ENCODE peak calls at places on chromosomes 11 and 22, in five cellular contexts. One of them, this sample, is unnamed.

GRCh38 chr22:41873391-41873790 is 40.5 kb downstream of the SREBF2 start:
- DNase-seq in lung: no peak
- DNase-seq in heart left ventricle: no peak
- DNase-seq in A549: no peak
- DNase-seq in heart right ventricle: no peak
- DNase-seq in this sample: no peak

GRCh38 chr11:12914401-12914912 is 94.7 kb upstream of the RASSF10 start:
- DNase-seq in lung: no peak
- DNase-seq in heart left ventricle: peak; percentile 86
- DNase-seq in A549: peak; percentile 63
- DNase-seq in heart right ventricle: peak; percentile 75
- DNase-seq in this sample: no peak

GRCh38 chr11:68273056-68273738 is 1.4 kb upstream of the C11orf24 start:
- DNase-seq in lung: no peak
- DNase-seq in heart left ventricle: no peak
- DNase-seq in A549: no peak
- DNase-seq in heart right ventricle: no peak
- DNase-seq in this sample: peak; percentile 53

GRCh38 chr11:112670806-112671570 is 290.2 kb upstream of the NCAM1 start:
- DNase-seq in lung: no peak
- DNase-seq in heart left ventricle: no peak
- DNase-seq in A549: no peak
- DNase-seq in heart right ventricle: no peak
- DNase-seq in this sample: no peak

GRCh38 chr22:42938976-42939375 is 76.0 kb downstream of the PACSIN2 start:
- DNase-seq in lung: no peak
- DNase-seq in heart left ventricle: no peak
- DNase-seq in A549: no peak
- DNase-seq in heart right ventricle: no peak
- DNase-seq in this sample: peak; percentile 62

GRCh38 chr11:96648991-96649390 is 259.2 kb downstream of the JRKL start:
- DNase-seq in lung: no peak
- DNase-seq in heart left ventricle: no peak
- DNase-seq in A549: no peak
- DNase-seq in heart right ventricle: no peak
- DNase-seq in this sample: no peak

GRCh38 chr11:46296520-46297448 is 19.3 kb downstream of the CREB3L1 start:
- DNase-seq in lung: no peak
- DNase-seq in heart left ventricle: peak; percentile 69
- DNase-seq in A549: no peak
- DNase-seq in heart right ventricle: peak; percentile 65
- DNase-seq in this sample: no peak

GRCh38 chr22:27863556-27863955 is 55.5 kb downstream of the PITPNB start:
- DNase-seq in lung: no peak
- DNase-seq in heart left ventricle: no peak
- DNase-seq in A549: no peak
- DNase-seq in heart right ventricle: no peak
- DNase-seq in this sample: no peak

GRCh38 chr11:71334191-71334590 is 81.8 kb upstream of the SHANK2 start:
- DNase-seq in lung: no peak
- DNase-seq in heart left ventricle: no peak
- DNase-seq in A549: no peak
- DNase-seq in heart right ventricle: no peak
- DNase-seq in this sample: peak; percentile 43

GRCh38 chr11:95296165-95296564 is 65.2 kb upstream of the SESN3 start:
- DNase-seq in lung: peak; percentile 70
- DNase-seq in heart left ventricle: no peak
- DNase-seq in A549: no peak
- DNase-seq in heart right ventricle: no peak
- DNase-seq in this sample: no peak

GRCh38 chr11:66457826-66458225 is 8.9 kb upstream of the PELI3 start:
- DNase-seq in lung: no peak
- DNase-seq in heart left ventricle: no peak
- DNase-seq in A549: no peak
- DNase-seq in heart right ventricle: no peak
- DNase-seq in this sample: no peak

GRCh38 chr22:50531546-50532352 is 1.9 kb upstream of the TYMP start:
- DNase-seq in lung: peak; percentile 83
- DNase-seq in heart left ventricle: peak; percentile 89
- DNase-seq in A549: no peak
- DNase-seq in heart right ventricle: peak; percentile 87
- DNase-seq in this sample: no peak

GRCh38 chr11:66268953-66269906 is 791 bp downstream of the RAB1B start:
- DNase-seq in lung: no peak
- DNase-seq in heart left ventricle: no peak
- DNase-seq in A549: peak; percentile 61
- DNase-seq in heart right ventricle: no peak
- DNase-seq in this sample: no peak

GRCh38 chr22:30923168-30923900 is 45.2 kb downstream of the MORC2 start:
- DNase-seq in lung: no peak
- DNase-seq in heart left ventricle: no peak
- DNase-seq in A549: no peak
- DNase-seq in heart right ventricle: no peak
- DNase-seq in this sample: no peak

GRCh38 chr11:75499423-75500305 is 26.1 kb downstream of the GDPD5 start:
- DNase-seq in lung: peak; percentile 47
- DNase-seq in heart left ventricle: peak; percentile 45
- DNase-seq in A549: peak; percentile 76
- DNase-seq in heart right ventricle: no peak
- DNase-seq in this sample: peak; percentile 82

GRCh38 chr11:10329935-10330334 is 25.1 kb downstream of the ADM start:
- DNase-seq in lung: no peak
- DNase-seq in heart left ventricle: no peak
- DNase-seq in A549: no peak
- DNase-seq in heart right ventricle: no peak
- DNase-seq in this sample: no peak

GRCh38 chr11:7512525-7513209 is 1.1 kb upstream of the PPFIBP2 start:
- DNase-seq in lung: peak; percentile 64
- DNase-seq in heart left ventricle: peak; percentile 91
- DNase-seq in A549: no peak
- DNase-seq in heart right ventricle: peak; percentile 82
- DNase-seq in this sample: peak; percentile 70

GRCh38 chr11:76606102-76606793 is 64.3 kb downstream of the LRRC32 start:
- DNase-seq in lung: no peak
- DNase-seq in heart left ventricle: peak; percentile 81
- DNase-seq in A549: no peak
- DNase-seq in heart right ventricle: peak; percentile 47
- DNase-seq in this sample: no peak

GRCh38 chr22:23542933-23543332 is 37.2 kb downstream of the IGLL1 start:
- DNase-seq in lung: no peak
- DNase-seq in heart left ventricle: no peak
- DNase-seq in A549: no peak
- DNase-seq in heart right ventricle: no peak
- DNase-seq in this sample: no peak

GRCh38 chr11:43021466-43021865 is 290.3 kb upstream of the API5 start:
- DNase-seq in lung: no peak
- DNase-seq in heart left ventricle: peak; percentile 21
- DNase-seq in A549: no peak
- DNase-seq in heart right ventricle: no peak
- DNase-seq in this sample: no peak

GRCh38 chr11:36702330-36703054 is 104.5 kb upstream of the RAG2 start:
- DNase-seq in lung: peak; percentile 30
- DNase-seq in heart left ventricle: no peak
- DNase-seq in A549: peak; percentile 73
- DNase-seq in heart right ventricle: no peak
- DNase-seq in this sample: no peak

GRCh38 chr11:27018902-27019544 is 21.6 kb upstream of the BBOX1 start:
- DNase-seq in lung: no peak
- DNase-seq in heart left ventricle: no peak
- DNase-seq in A549: no peak
- DNase-seq in heart right ventricle: no peak
- DNase-seq in this sample: no peak

GRCh38 chr11:97739892-97740782 is 1280.6 kb upstream of the CNTN5 start:
- DNase-seq in lung: no peak
- DNase-seq in heart left ventricle: no peak
- DNase-seq in A549: no peak
- DNase-seq in heart right ventricle: no peak
- DNase-seq in this sample: no peak

GRCh38 chr22:49749885-49750510 is 77.7 kb downstream of the BRD1 start:
- DNase-seq in lung: no peak
- DNase-seq in heart left ventricle: no peak
- DNase-seq in A549: no peak
- DNase-seq in heart right ventricle: no peak
- DNase-seq in this sample: no peak

GRCh38 chr11:133477263-133477625 is 55.1 kb downstream of the OPCML start:
- DNase-seq in lung: no peak
- DNase-seq in heart left ventricle: no peak
- DNase-seq in A549: no peak
- DNase-seq in heart right ventricle: no peak
- DNase-seq in this sample: no peak

GRCh38 chr11:111260761-111261160 is 15.2 kb downstream of the POU2AF2 start:
- DNase-seq in lung: no peak
- DNase-seq in heart left ventricle: no peak
- DNase-seq in A549: no peak
- DNase-seq in heart right ventricle: no peak
- DNase-seq in this sample: no peak

GRCh38 chr11:26286472-26287066 is 45.4 kb upstream of the ANO3 start:
- DNase-seq in lung: no peak
- DNase-seq in heart left ventricle: no peak
- DNase-seq in A549: no peak
- DNase-seq in heart right ventricle: no peak
- DNase-seq in this sample: no peak

GRCh38 chr11:95520765-95521542 is 268.6 kb downstream of the FAM76B start:
- DNase-seq in lung: no peak
- DNase-seq in heart left ventricle: no peak
- DNase-seq in A549: no peak
- DNase-seq in heart right ventricle: no peak
- DNase-seq in this sample: no peak

GRCh38 chr22:30920407-30920806 is 48.2 kb downstream of the MORC2 start:
- DNase-seq in lung: peak; percentile 77
- DNase-seq in heart left ventricle: peak; percentile 81
- DNase-seq in A549: peak; percentile 67
- DNase-seq in heart right ventricle: peak; percentile 84
- DNase-seq in this sample: no peak

GRCh38 chr11:2761131-2762030 is 61.6 kb upstream of the KCNQ1OT1 start:
- DNase-seq in lung: peak; percentile 25
- DNase-seq in heart left ventricle: peak; percentile 18
- DNase-seq in A549: no peak
- DNase-seq in heart right ventricle: no peak
- DNase-seq in this sample: peak; percentile 54

GRCh38 chr22:44554411-44554810 is 56.4 kb upstream of the RTL6 start:
- DNase-seq in lung: no peak
- DNase-seq in heart left ventricle: no peak
- DNase-seq in A549: no peak
- DNase-seq in heart right ventricle: no peak
- DNase-seq in this sample: no peak

GRCh38 chr22:31892080-31892433 is 52.3 kb upstream of the YWHAH start:
- DNase-seq in lung: no peak
- DNase-seq in heart left ventricle: no peak
- DNase-seq in A549: no peak
- DNase-seq in heart right ventricle: no peak
- DNase-seq in this sample: no peak

GRCh38 chr11:94473177-94473799 is 20.4 kb downstream of the MRE11 start:
- DNase-seq in lung: no peak
- DNase-seq in heart left ventricle: no peak
- DNase-seq in A549: no peak
- DNase-seq in heart right ventricle: no peak
- DNase-seq in this sample: no peak

GRCh38 chr11:13260196-13260962 is 17.2 kb upstream of the BMAL1 start:
- DNase-seq in lung: no peak
- DNase-seq in heart left ventricle: no peak
- DNase-seq in A549: no peak
- DNase-seq in heart right ventricle: no peak
- DNase-seq in this sample: no peak

GRCh38 chr11:107825875-107826274 is 32.7 kb downstream of the SLC35F2 start:
- DNase-seq in lung: no peak
- DNase-seq in heart left ventricle: no peak
- DNase-seq in A549: no peak
- DNase-seq in heart right ventricle: no peak
- DNase-seq in this sample: no peak
- H3K27ac ChIP-seq in lung: no peak overlapping the region
- H3K27ac ChIP-seq in heart left ventricle: no peak overlapping the region
- H3K27ac ChIP-seq in A549: no peak overlapping the region
- H3K27ac ChIP-seq in heart right ventricle: no peak overlapping the region
- H3K27ac ChIP-seq in this sample: no peak overlapping the region

DNA sequence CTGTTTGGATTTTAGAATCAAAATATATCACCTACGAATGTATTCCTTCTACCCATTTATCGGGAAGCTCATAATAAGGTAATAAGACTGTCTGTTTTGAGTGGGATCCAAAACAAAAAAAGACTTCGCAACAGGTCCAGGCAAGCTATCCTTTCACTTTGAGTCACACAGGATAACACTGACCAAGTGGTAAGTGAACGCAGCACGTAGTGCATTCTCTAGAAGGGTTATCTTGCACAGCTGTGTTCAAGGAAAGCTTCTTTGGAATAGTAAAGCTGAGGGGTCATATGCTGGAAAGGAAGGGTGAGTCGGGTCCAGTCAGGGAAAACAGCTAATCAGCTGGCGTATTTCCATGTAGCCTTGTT is 22.3 kb upstream of the NRGN start:
- DNase-seq in lung: no peak
- DNase-seq in heart left ventricle: no peak
- DNase-seq in A549: no peak
- DNase-seq in heart right ventricle: no peak
- DNase-seq in this sample: no peak
- H3K27ac ChIP-seq in lung: no peak overlapping the region
- H3K27ac ChIP-seq in heart left ventricle: peak overlapping the region; percentile 29
- H3K27ac ChIP-seq in A549: no peak overlapping the region
- H3K27ac ChIP-seq in heart right ventricle: peak overlapping the region; percentile 68
- H3K27ac ChIP-seq in this sample: peak overlapping the region; percentile 65

GRCh38 chr22:35099883-35100282 is 33.9 kb downstream of the ISX start:
- DNase-seq in lung: no peak
- DNase-seq in heart left ventricle: no peak
- DNase-seq in A549: no peak
- DNase-seq in heart right ventricle: no peak
- DNase-seq in this sample: no peak

GRCh38 chr22:35104491-35104890 is 38.5 kb downstream of the ISX start:
- DNase-seq in lung: no peak
- DNase-seq in heart left ventricle: no peak
- DNase-seq in A549: no peak
- DNase-seq in heart right ventricle: no peak
- DNase-seq in this sample: no peak

GRCh38 chr22:35098921-35099320 is 33.0 kb downstream of the ISX start:
- DNase-seq in lung: no peak
- DNase-seq in heart left ventricle: no peak
- DNase-seq in A549: no peak
- DNase-seq in heart right ventricle: no peak
- DNase-seq in this sample: no peak

GRCh38 chr22:35102663-35103062 is 36.7 kb downstream of the ISX start:
- DNase-seq in lung: peak; percentile 35
- DNase-seq in heart left ventricle: no peak
- DNase-seq in A549: peak; percentile 5
- DNase-seq in heart right ventricle: no peak
- DNase-seq in this sample: no peak

GRCh38 chr22:35103756-35104155 is 37.8 kb downstream of the ISX start:
- DNase-seq in lung: no peak
- DNase-seq in heart left ventricle: no peak
- DNase-seq in A549: no peak
- DNase-seq in heart right ventricle: no peak
- DNase-seq in this sample: no peak
- H3K27ac ChIP-seq in lung: no peak overlapping the region
- H3K27ac ChIP-seq in heart left ventricle: no peak overlapping the region
- H3K27ac ChIP-seq in A549: no peak overlapping the region
- H3K27ac ChIP-seq in heart right ventricle: no peak overlapping the region
- H3K27ac ChIP-seq in this sample: no peak overlapping the region

GRCh38 chr11:105109855-105110750 is 29.5 kb downstream of the CARD18 start:
- DNase-seq in lung: no peak
- DNase-seq in heart left ventricle: no peak
- DNase-seq in A549: no peak
- DNase-seq in heart right ventricle: no peak
- DNase-seq in this sample: no peak
- H3K27ac ChIP-seq in lung: peak overlapping the region; percentile 21
- H3K27ac ChIP-seq in heart left ventricle: peak overlapping the region; percentile 79
- H3K27ac ChIP-seq in A549: no peak overlapping the region
- H3K27ac ChIP-seq in heart right ventricle: peak overlapping the region; percentile 63
- H3K27ac ChIP-seq in this sample: no peak overlapping the region